ENCODE peak calls at places on chromosomes 12 and 14, in seven cellular contexts. S, U, A, H, X, W and K are unnamed samples.

GRCh38 chr12:116096874-116097273 is 180.6 kb downstream of the MED13L start:
- DNase-seq in U (no peak), X (no peak), A (no peak), H (no peak), W (no peak), S (no peak), K (no peak)

GRCh38 chr14:23646648-23647549 is 10.7 kb downstream of the DHRS2 start:
- DNase-seq in X (no peak), S (no peak), U (no peak), A (no peak), H (no peak), W (no peak), K (no peak)

GRCh38 chr12:14239350-14239934 is 126.0 kb upstream of the ATF7IP start:
- DNase-seq in A (no peak), W (peak; percentile 83), H (no peak), X (no peak), S (no peak), U (no peak), K (no peak)

GRCh38 chr14:38250316-38250715 is 5.6 kb downstream of the CLEC14A start:
- DNase-seq in S (no peak), H (no peak), W (no peak), A (no peak), U (no peak), X (no peak), K (no peak)

GRCh38 chr12:33605776-33606175 is 166.2 kb upstream of the SYT10 start:
- DNase-seq in H (no peak), U (no peak), A (no peak), S (no peak), X (no peak), W (no peak), K (no peak)

GRCh38 chr14:50068496-50068895 is 47.9 kb downstream of the VCPKMT start:
- DNase-seq in A (no peak), W (peak; percentile 13), X (no peak), U (no peak), S (no peak), H (no peak), K (no peak)

GRCh38 chr14:100611811-100612480 is 24.7 kb upstream of the BEGAIN start:
- DNase-seq in W (no peak), S (no peak), X (no peak), U (peak; percentile 48), A (no peak), H (no peak), K (no peak)

GRCh38 chr12:25427328-25428249 is 125.5 kb downstream of the LMNTD1 start:
- DNase-seq in A (no peak), W (no peak), X (no peak), U (no peak), H (no peak), S (no peak), K (no peak)

GRCh38 chr12:45192041-45192695 is 23.7 kb upstream of the ANO6 start:
- DNase-seq in U (no peak), W (no peak), H (peak; percentile 61), A (no peak), S (no peak), X (no peak), K (no peak)

GRCh38 chr14:64440494-64440893 is 24.8 kb upstream of the AKAP5 start:
- DNase-seq in A (no peak), W (no peak), X (no peak), H (no peak), S (no peak), U (no peak), K (no peak)

GRCh38 chr14:63928744-63929174 is 76.0 kb downstream of the SYNE2 start:
- DNase-seq in A (no peak), S (no peak), U (no peak), H (no peak), W (no peak), X (no peak), K (no peak)

GRCh38 chr12:121792607-121793500 is 634 bp downstream of the RHOF start:
- DNase-seq in W (peak; percentile 72), H (no peak), X (no peak), A (peak; percentile 89), S (no peak), U (no peak), K (no peak)

GRCh38 chr12:79618848-79619404 is 71.8 kb downstream of the PAWR start:
- DNase-seq in H (no peak), A (no peak), X (no peak), W (no peak), U (no peak), S (no peak), K (no peak)

GRCh38 chr12:64656429-64656828 is 46.1 kb downstream of the RASSF3 start:
- DNase-seq in S (no peak), W (no peak), A (no peak), U (no peak), X (no peak), H (no peak), K (no peak)

GRCh38 chr12:64655141-64655540 is 44.8 kb downstream of the RASSF3 start:
- DNase-seq in U (no peak), A (no peak), H (no peak), S (no peak), W (no peak), X (no peak), K (no peak)

GRCh38 chr12:64652346-64652745 is 42.1 kb downstream of the RASSF3 start:
- DNase-seq in U (no peak), X (no peak), A (no peak), H (no peak), W (no peak), S (no peak), K (no peak)

GRCh38 chr12:64653123-64653522 is 42.8 kb downstream of the RASSF3 start:
- DNase-seq in U (no peak), X (no peak), W (no peak), H (no peak), S (no peak), A (no peak), K (no peak)

DNA sequence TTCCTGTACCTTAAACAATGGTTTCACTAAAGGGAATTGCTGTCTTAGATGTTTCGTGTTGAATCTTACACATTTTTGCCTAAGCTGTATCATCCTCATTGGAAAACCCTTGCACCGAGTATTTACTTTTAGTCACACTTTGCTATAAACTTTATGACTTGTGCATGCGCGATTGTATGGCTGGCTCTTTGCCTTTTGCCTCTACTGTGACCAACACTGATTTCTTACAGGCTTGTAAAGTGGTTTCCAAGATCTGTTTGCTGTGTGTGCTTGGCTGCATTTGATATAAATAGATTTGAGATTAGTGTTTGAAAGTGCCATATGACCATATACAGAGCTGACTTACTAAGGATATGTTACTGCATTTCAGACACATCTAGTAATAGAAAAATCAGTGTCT is 40.5 kb downstream of the RASSF3 start:
- DNase-seq in A (no peak), X (no peak), U (no peak), W (no peak), S (no peak), H (no peak), K (no peak)
- H3K4me3 ChIP-seq in A (no peak overlapping the region), X (no peak overlapping the region), U (no peak overlapping the region), W (no peak overlapping the region), S (no peak overlapping the region), H (no peak overlapping the region), K (no peak overlapping the region)

GRCh38 chr12:53478865-53479264 is 20.4 kb downstream of the MAP3K12 start:
- DNase-seq in X (no peak), W (no peak), U (no peak), A (no peak), S (no peak), H (no peak), K (no peak)
- H3K27ac ChIP-seq in X (peak overlapping the region; percentile 45), W (peak overlapping the region; percentile 3), U (peak overlapping the region; percentile 23), A (peak overlapping the region; percentile 33), S (peak overlapping the region; percentile 53), H (no peak overlapping the region), K (peak overlapping the region; percentile 75)

DNA sequence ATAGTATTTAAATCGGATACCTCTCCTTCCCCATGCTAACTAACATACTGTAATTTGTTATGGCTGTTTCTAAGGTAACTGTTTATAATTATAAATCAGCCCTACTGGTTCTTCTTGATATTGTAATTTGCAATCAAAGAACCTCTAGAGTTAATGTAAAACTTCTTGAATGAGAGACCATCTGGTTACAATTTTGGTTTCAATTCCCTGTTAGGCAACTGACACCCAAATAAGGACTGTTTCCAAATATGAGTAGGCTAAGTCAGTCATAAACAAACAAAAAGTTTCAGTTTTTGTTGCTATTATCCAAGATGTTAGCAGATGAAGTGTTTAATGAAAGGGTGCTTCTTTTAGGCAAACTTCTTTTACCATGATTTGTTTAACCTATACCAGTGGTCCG is 120.2 kb upstream of the DNM1L start:
- DNase-seq in H (no peak), A (no peak), X (no peak), S (no peak), U (no peak), W (no peak), K (no peak)
- H3K9me3 ChIP-seq in H (no peaks in the 10 kb centered on the region), A (no peaks in the 10 kb centered on the region), X (peaks cover under 1% of the 10 kb centered on the region), S (no peaks in the 10 kb centered on the region), U (no peaks in the 10 kb centered on the region), W (no peaks in the 10 kb centered on the region), K (no peaks in the 10 kb centered on the region)

GRCh38 chr12:62604856-62605255 is 138.2 kb downstream of the MON2 start:
- DNase-seq in U (no peak), X (no peak), W (no peak), H (no peak), A (no peak), S (no peak), K (no peak)
- H3K4me3 ChIP-seq in U (peak overlapping the region; percentile 87), X (peak overlapping the region; percentile 70), W (no peak overlapping the region), H (no peak overlapping the region), A (peak overlapping the region; percentile 55), S (peak overlapping the region; percentile 76), K (peak overlapping the region; percentile 83)